ENCODE peak calls at places on chromosomes 16 and 17, in ten cellular contexts. M is cardiac fibroblast; V is ovary; U is M059J; K is non-pigmented ciliary epithelial cell; Q is fibroblast of lung; J is stimulated activated CD4-positive, alpha-beta T cell treated with anti-CD3 and anti-CD28 coated beads, Interleukin-2, amount 100 ng/mL, for 48 hours; I is globus pallidus; W is germinal center; H is left colon. F is an unnamed sample.

GRCh38 chr16:84366208-84366607 is 2.1 kb upstream of the ATP2C2 start:
- DNase-seq in J (no peak), V (no peak), Q (no peak), H (no peak), I (no peak), K (no peak), W (no peak), M (no peak), U (no peak), F (no peak)

GRCh38 chr17:43457362-43457692 is 26.4 kb upstream of the DHX8 start:
- DNase-seq in V (no peak), U (no peak), J (no peak), H (no peak), M (no peak), Q (no peak), W (no peak), K (no peak), I (no peak), F (no peak)

GRCh38 chr17:39939588-39940419 is 12.3 kb downstream of the LRRC3C start:
- DNase-seq in H (no peak), W (peak), V (no peak), M (peak), Q (peak), U (peak), J (no peak), K (peak), I (no peak), F (peak)

GRCh38 chr17:30519707-30520106 is 42.5 kb downstream of the GOSR1 start:
- DNase-seq in H (no peak), I (no peak), W (no peak), U (peak), V (no peak), Q (peak), J (no peak), K (peak), M (peak), F (no peak)

GRCh38 chr17:44159519-44160210 is 10.8 kb upstream of the ASB16 start:
- DNase-seq in U (no peak), K (no peak), W (no peak), I (no peak), J (no peak), Q (peak), H (no peak), V (no peak), M (peak), F (no peak)

GRCh38 chr17:32927724-32928526 is at the start of gene TMEM98:
- DNase-seq in J (no peak), U (no peak), Q (peak), M (peak), W (no peak), V (peak), H (peak), I (peak), K (no peak), F (peak)

GRCh38 chr16:85576944-85577343 is 36.2 kb upstream of the GSE1 start:
- DNase-seq in K (no peak), H (no peak), U (no peak), J (no peak), M (no peak), V (no peak), Q (no peak), W (no peak), I (no peak), F (no peak)

GRCh38 chr17:81579821-81580321 is 27.7 kb upstream of the FAAP100 start:
- DNase-seq in I (no peak), V (no peak), U (peak), M (peak), K (peak), W (no peak), Q (no peak), J (no peak), H (no peak), F (no peak)

GRCh38 chr17:36195474-36196098 is 972 bp downstream of the CCL3L1 start:
- DNase-seq in J (no peak), U (no peak), Q (no peak), I (no peak), K (no peak), V (no peak), M (no peak), H (no peak), W (no peak), F (no peak)

GRCh38 chr17:42002792-42003301 is 14.4 kb downstream of the DNAJC7 start:
- DNase-seq in U (peak), H (no peak), I (peak), K (peak), V (no peak), W (no peak), M (no peak), J (no peak), Q (no peak), F (peak)

GRCh38 chr17:76385892-76386786 is 1.7 kb downstream of the SPHK1 start:
- DNase-seq in V (peak), I (no peak), U (peak), J (peak), W (peak), Q (peak), H (peak), M (peak), K (no peak), F (no peak)

GRCh38 chr17:5283531-5284315 is 1.6 kb downstream of the RABEP1 start:
- DNase-seq in J (no peak), I (no peak), W (no peak), V (no peak), H (no peak), K (no peak), Q (no peak), U (peak), M (peak), F (peak)

GRCh38 chr17:65130829-65131228 is 6.3 kb upstream of the RGS9 start:
- DNase-seq in V (no peak), M (no peak), J (no peak), K (no peak), I (no peak), W (no peak), H (no peak), Q (no peak), U (no peak), F (no peak)